ENCODE peak calls at places on chromosome 10, in six cellular contexts. One of them, this sample, is unnamed.

GRCh38 chr10:24993237-24993958 is 22.6 kb downstream of the ENKUR start:
- DNase-seq in CD8-positive, alpha-beta T cell: no peak
- DNase-seq in stimulated activated CD8-positive, alpha-beta memory T cell treated with anti-CD3 and anti-CD28 coated beads, Interleukin-7, amount 100 ng/mL, for 24 hours: no peak
- DNase-seq in substantia nigra: no peak
- DNase-seq in C1 segment of cervical spinal cord: no peak
- DNase-seq in cerebellar cortex: no peak
- DNase-seq in this sample: no peak

GRCh38 chr10:126199221-126199998 is 188.9 kb downstream of the ADAM12 start:
- DNase-seq in C1 segment of cervical spinal cord: no peak
- DNase-seq in stimulated activated CD8-positive, alpha-beta memory T cell treated with anti-CD3 and anti-CD28 coated beads, Interleukin-7, amount 100 ng/mL, for 24 hours: no peak
- DNase-seq in cerebellar cortex: no peak
- DNase-seq in CD8-positive, alpha-beta T cell: no peak
- DNase-seq in substantia nigra: no peak
- DNase-seq in this sample: no peak

GRCh38 chr10:123847686-123848432 is 43.7 kb downstream of the CPXM2 start:
- DNase-seq in substantia nigra: no peak
- DNase-seq in cerebellar cortex: no peak
- DNase-seq in CD8-positive, alpha-beta T cell: no peak
- DNase-seq in C1 segment of cervical spinal cord: no peak
- DNase-seq in stimulated activated CD8-positive, alpha-beta memory T cell treated with anti-CD3 and anti-CD28 coated beads, Interleukin-7, amount 100 ng/mL, for 24 hours: no peak
- DNase-seq in this sample: no peak

GRCh38 chr10:8088504-8088903 is 34.0 kb downstream of the GATA3 start:
- DNase-seq in stimulated activated CD8-positive, alpha-beta memory T cell treated with anti-CD3 and anti-CD28 coated beads, Interleukin-7, amount 100 ng/mL, for 24 hours: no peak
- DNase-seq in C1 segment of cervical spinal cord: no peak
- DNase-seq in substantia nigra: no peak
- DNase-seq in cerebellar cortex: no peak
- DNase-seq in CD8-positive, alpha-beta T cell: peak
- DNase-seq in this sample: no peak

GRCh38 chr10:59362991-59363390 is 642 bp upstream of the FAM13C start:
- DNase-seq in substantia nigra: no peak
- DNase-seq in stimulated activated CD8-positive, alpha-beta memory T cell treated with anti-CD3 and anti-CD28 coated beads, Interleukin-7, amount 100 ng/mL, for 24 hours: no peak
- DNase-seq in C1 segment of cervical spinal cord: peak
- DNase-seq in CD8-positive, alpha-beta T cell: no peak
- DNase-seq in cerebellar cortex: peak
- DNase-seq in this sample: peak

GRCh38 chr10:132536241-132536963 is 1.2 kb upstream of the INPP5A start:
- DNase-seq in C1 segment of cervical spinal cord: peak
- DNase-seq in CD8-positive, alpha-beta T cell: peak
- DNase-seq in stimulated activated CD8-positive, alpha-beta memory T cell treated with anti-CD3 and anti-CD28 coated beads, Interleukin-7, amount 100 ng/mL, for 24 hours: no peak
- DNase-seq in cerebellar cortex: peak
- DNase-seq in substantia nigra: no peak
- DNase-seq in this sample: no peak

GRCh38 chr10:113171662-113172061 is 221.6 kb downstream of the TCF7L2 start:
- DNase-seq in cerebellar cortex: no peak
- DNase-seq in substantia nigra: no peak
- DNase-seq in CD8-positive, alpha-beta T cell: no peak
- DNase-seq in C1 segment of cervical spinal cord: no peak
- DNase-seq in stimulated activated CD8-positive, alpha-beta memory T cell treated with anti-CD3 and anti-CD28 coated beads, Interleukin-7, amount 100 ng/mL, for 24 hours: no peak
- DNase-seq in this sample: no peak

GRCh38 chr10:78543749-78544446 is 510.2 kb downstream of the RPS24 start:
- DNase-seq in cerebellar cortex: no peak
- DNase-seq in stimulated activated CD8-positive, alpha-beta memory T cell treated with anti-CD3 and anti-CD28 coated beads, Interleukin-7, amount 100 ng/mL, for 24 hours: no peak
- DNase-seq in substantia nigra: no peak
- DNase-seq in CD8-positive, alpha-beta T cell: no peak
- DNase-seq in C1 segment of cervical spinal cord: peak
- DNase-seq in this sample: peak

GRCh38 chr10:97708976-97709745 is 4.4 kb upstream of the MARVELD1 start:
- DNase-seq in cerebellar cortex: peak
- DNase-seq in stimulated activated CD8-positive, alpha-beta memory T cell treated with anti-CD3 and anti-CD28 coated beads, Interleukin-7, amount 100 ng/mL, for 24 hours: no peak
- DNase-seq in CD8-positive, alpha-beta T cell: peak
- DNase-seq in C1 segment of cervical spinal cord: no peak
- DNase-seq in substantia nigra: peak
- DNase-seq in this sample: no peak

GRCh38 chr10:122510736-122511135 is 49.4 kb downstream of the HTRA1 start:
- DNase-seq in substantia nigra: no peak
- DNase-seq in stimulated activated CD8-positive, alpha-beta memory T cell treated with anti-CD3 and anti-CD28 coated beads, Interleukin-7, amount 100 ng/mL, for 24 hours: no peak
- DNase-seq in CD8-positive, alpha-beta T cell: no peak
- DNase-seq in C1 segment of cervical spinal cord: no peak
- DNase-seq in cerebellar cortex: no peak
- DNase-seq in this sample: no peak

GRCh38 chr10:94481410-94481809 is 64.2 kb upstream of the HELLS start:
- DNase-seq in substantia nigra: no peak
- DNase-seq in cerebellar cortex: no peak
- DNase-seq in C1 segment of cervical spinal cord: no peak
- DNase-seq in CD8-positive, alpha-beta T cell: no peak
- DNase-seq in stimulated activated CD8-positive, alpha-beta memory T cell treated with anti-CD3 and anti-CD28 coated beads, Interleukin-7, amount 100 ng/mL, for 24 hours: no peak
- DNase-seq in this sample: no peak

GRCh38 chr10:34102237-34102673 is 712.8 kb downstream of the PARD3 start:
- DNase-seq in stimulated activated CD8-positive, alpha-beta memory T cell treated with anti-CD3 and anti-CD28 coated beads, Interleukin-7, amount 100 ng/mL, for 24 hours: no peak
- DNase-seq in substantia nigra: no peak
- DNase-seq in C1 segment of cervical spinal cord: no peak
- DNase-seq in CD8-positive, alpha-beta T cell: no peak
- DNase-seq in cerebellar cortex: no peak
- DNase-seq in this sample: no peak

GRCh38 chr10:29563420-29564035 is 71.2 kb downstream of the SVIL start:
- DNase-seq in C1 segment of cervical spinal cord: no peak
- DNase-seq in CD8-positive, alpha-beta T cell: no peak
- DNase-seq in substantia nigra: no peak
- DNase-seq in stimulated activated CD8-positive, alpha-beta memory T cell treated with anti-CD3 and anti-CD28 coated beads, Interleukin-7, amount 100 ng/mL, for 24 hours: no peak
- DNase-seq in cerebellar cortex: no peak
- DNase-seq in this sample: no peak

GRCh38 chr10:52353960-52354394 is 39.9 kb downstream of the DKK1 start:
- DNase-seq in cerebellar cortex: no peak
- DNase-seq in substantia nigra: no peak
- DNase-seq in C1 segment of cervical spinal cord: no peak
- DNase-seq in CD8-positive, alpha-beta T cell: no peak
- DNase-seq in stimulated activated CD8-positive, alpha-beta memory T cell treated with anti-CD3 and anti-CD28 coated beads, Interleukin-7, amount 100 ng/mL, for 24 hours: no peak
- DNase-seq in this sample: no peak

GRCh38 chr10:52632591-52632990 is 140.0 kb downstream of the MBL2 start:
- DNase-seq in C1 segment of cervical spinal cord: no peak
- DNase-seq in stimulated activated CD8-positive, alpha-beta memory T cell treated with anti-CD3 and anti-CD28 coated beads, Interleukin-7, amount 100 ng/mL, for 24 hours: no peak
- DNase-seq in cerebellar cortex: peak
- DNase-seq in substantia nigra: no peak
- DNase-seq in CD8-positive, alpha-beta T cell: no peak
- DNase-seq in this sample: no peak

GRCh38 chr10:71547841-71548493 is 151.2 kb downstream of the CDH23 start:
- DNase-seq in cerebellar cortex: peak
- DNase-seq in stimulated activated CD8-positive, alpha-beta memory T cell treated with anti-CD3 and anti-CD28 coated beads, Interleukin-7, amount 100 ng/mL, for 24 hours: no peak
- DNase-seq in substantia nigra: no peak
- DNase-seq in C1 segment of cervical spinal cord: peak
- DNase-seq in CD8-positive, alpha-beta T cell: no peak
- DNase-seq in this sample: no peak

GRCh38 chr10:86169066-86169465 is 197.5 kb downstream of the GRID1 start:
- DNase-seq in cerebellar cortex: no peak
- DNase-seq in CD8-positive, alpha-beta T cell: no peak
- DNase-seq in C1 segment of cervical spinal cord: no peak
- DNase-seq in stimulated activated CD8-positive, alpha-beta memory T cell treated with anti-CD3 and anti-CD28 coated beads, Interleukin-7, amount 100 ng/mL, for 24 hours: no peak
- DNase-seq in substantia nigra: no peak
- DNase-seq in this sample: no peak

GRCh38 chr10:16964571-16965241 is 147.5 kb upstream of the RSU1 start:
- DNase-seq in CD8-positive, alpha-beta T cell: no peak
- DNase-seq in substantia nigra: no peak
- DNase-seq in C1 segment of cervical spinal cord: no peak
- DNase-seq in stimulated activated CD8-positive, alpha-beta memory T cell treated with anti-CD3 and anti-CD28 coated beads, Interleukin-7, amount 100 ng/mL, for 24 hours: no peak
- DNase-seq in cerebellar cortex: no peak
- DNase-seq in this sample: no peak

GRCh38 chr10:130656582-130657133 is 520.5 kb downstream of the GLRX3 start:
- DNase-seq in C1 segment of cervical spinal cord: no peak
- DNase-seq in cerebellar cortex: no peak
- DNase-seq in substantia nigra: no peak
- DNase-seq in stimulated activated CD8-positive, alpha-beta memory T cell treated with anti-CD3 and anti-CD28 coated beads, Interleukin-7, amount 100 ng/mL, for 24 hours: no peak
- DNase-seq in CD8-positive, alpha-beta T cell: no peak
- DNase-seq in this sample: no peak

GRCh38 chr10:78277734-78278404 is 244.2 kb downstream of the RPS24 start:
- DNase-seq in cerebellar cortex: peak
- DNase-seq in CD8-positive, alpha-beta T cell: no peak
- DNase-seq in substantia nigra: peak
- DNase-seq in C1 segment of cervical spinal cord: peak
- DNase-seq in stimulated activated CD8-positive, alpha-beta memory T cell treated with anti-CD3 and anti-CD28 coated beads, Interleukin-7, amount 100 ng/mL, for 24 hours: no peak
- DNase-seq in this sample: peak

GRCh38 chr10:63628526-63629362 is 107.5 kb downstream of the REEP3 start:
- DNase-seq in cerebellar cortex: peak
- DNase-seq in CD8-positive, alpha-beta T cell: no peak
- DNase-seq in stimulated activated CD8-positive, alpha-beta memory T cell treated with anti-CD3 and anti-CD28 coated beads, Interleukin-7, amount 100 ng/mL, for 24 hours: no peak
- DNase-seq in C1 segment of cervical spinal cord: peak
- DNase-seq in substantia nigra: peak
- DNase-seq in this sample: peak

GRCh38 chr10:74841265-74841973 is 15.0 kb downstream of the KAT6B start:
- DNase-seq in cerebellar cortex: no peak
- DNase-seq in C1 segment of cervical spinal cord: no peak
- DNase-seq in substantia nigra: no peak
- DNase-seq in CD8-positive, alpha-beta T cell: no peak
- DNase-seq in stimulated activated CD8-positive, alpha-beta memory T cell treated with anti-CD3 and anti-CD28 coated beads, Interleukin-7, amount 100 ng/mL, for 24 hours: no peak
- DNase-seq in this sample: no peak

GRCh38 chr10:26455567-26456315 is 17.6 kb downstream of the APBB1IP start:
- DNase-seq in cerebellar cortex: no peak
- DNase-seq in stimulated activated CD8-positive, alpha-beta memory T cell treated with anti-CD3 and anti-CD28 coated beads, Interleukin-7, amount 100 ng/mL, for 24 hours: no peak
- DNase-seq in C1 segment of cervical spinal cord: no peak
- DNase-seq in CD8-positive, alpha-beta T cell: no peak
- DNase-seq in substantia nigra: no peak
- DNase-seq in this sample: no peak

GRCh38 chr10:75994332-75995040 is 563.1 kb downstream of the LRMDA start:
- DNase-seq in C1 segment of cervical spinal cord: no peak
- DNase-seq in CD8-positive, alpha-beta T cell: no peak
- DNase-seq in stimulated activated CD8-positive, alpha-beta memory T cell treated with anti-CD3 and anti-CD28 coated beads, Interleukin-7, amount 100 ng/mL, for 24 hours: no peak
- DNase-seq in cerebellar cortex: no peak
- DNase-seq in substantia nigra: no peak
- DNase-seq in this sample: no peak

GRCh38 chr10:121722665-121723064 is 124.4 kb upstream of the FGFR2 start:
- DNase-seq in CD8-positive, alpha-beta T cell: no peak
- DNase-seq in C1 segment of cervical spinal cord: no peak
- DNase-seq in cerebellar cortex: no peak
- DNase-seq in substantia nigra: no peak
- DNase-seq in stimulated activated CD8-positive, alpha-beta memory T cell treated with anti-CD3 and anti-CD28 coated beads, Interleukin-7, amount 100 ng/mL, for 24 hours: no peak
- DNase-seq in this sample: no peak

GRCh38 chr10:5344746-5345145 is 20.0 kb upstream of the UCN3 start:
- DNase-seq in substantia nigra: no peak
- DNase-seq in stimulated activated CD8-positive, alpha-beta memory T cell treated with anti-CD3 and anti-CD28 coated beads, Interleukin-7, amount 100 ng/mL, for 24 hours: no peak
- DNase-seq in CD8-positive, alpha-beta T cell: no peak
- DNase-seq in C1 segment of cervical spinal cord: no peak
- DNase-seq in cerebellar cortex: no peak
- DNase-seq in this sample: no peak

GRCh38 chr10:75018873-75019272 is 92.6 kb upstream of the SAMD8 start:
- DNase-seq in stimulated activated CD8-positive, alpha-beta memory T cell treated with anti-CD3 and anti-CD28 coated beads, Interleukin-7, amount 100 ng/mL, for 24 hours: no peak
- DNase-seq in C1 segment of cervical spinal cord: peak
- DNase-seq in cerebellar cortex: peak
- DNase-seq in CD8-positive, alpha-beta T cell: no peak
- DNase-seq in substantia nigra: no peak
- DNase-seq in this sample: no peak

GRCh38 chr10:69801434-69802315 is at the start of gene COL13A1:
- DNase-seq in C1 segment of cervical spinal cord: no peak
- DNase-seq in substantia nigra: no peak
- DNase-seq in CD8-positive, alpha-beta T cell: no peak
- DNase-seq in cerebellar cortex: no peak
- DNase-seq in stimulated activated CD8-positive, alpha-beta memory T cell treated with anti-CD3 and anti-CD28 coated beads, Interleukin-7, amount 100 ng/mL, for 24 hours: no peak
- DNase-seq in this sample: no peak

GRCh38 chr10:32141018-32141807 is 85.0 kb upstream of the KIF5B start:
- DNase-seq in stimulated activated CD8-positive, alpha-beta memory T cell treated with anti-CD3 and anti-CD28 coated beads, Interleukin-7, amount 100 ng/mL, for 24 hours: no peak
- DNase-seq in substantia nigra: no peak
- DNase-seq in C1 segment of cervical spinal cord: no peak
- DNase-seq in CD8-positive, alpha-beta T cell: no peak
- DNase-seq in cerebellar cortex: no peak
- DNase-seq in this sample: no peak

GRCh38 chr10:99676435-99676834 is 17.1 kb downstream of the ENTPD7 start:
- DNase-seq in C1 segment of cervical spinal cord: no peak
- DNase-seq in stimulated activated CD8-positive, alpha-beta memory T cell treated with anti-CD3 and anti-CD28 coated beads, Interleukin-7, amount 100 ng/mL, for 24 hours: no peak
- DNase-seq in substantia nigra: no peak
- DNase-seq in CD8-positive, alpha-beta T cell: no peak
- DNase-seq in cerebellar cortex: no peak
- DNase-seq in this sample: no peak

GRCh38 chr10:91198781-91199180 is 21.7 kb upstream of the PCGF5 start:
- DNase-seq in C1 segment of cervical spinal cord: peak
- DNase-seq in substantia nigra: no peak
- DNase-seq in stimulated activated CD8-positive, alpha-beta memory T cell treated with anti-CD3 and anti-CD28 coated beads, Interleukin-7, amount 100 ng/mL, for 24 hours: no peak
- DNase-seq in CD8-positive, alpha-beta T cell: no peak
- DNase-seq in cerebellar cortex: no peak
- DNase-seq in this sample: no peak

GRCh38 chr10:784759-785538 is 95.5 kb upstream of the DIP2C start:
- DNase-seq in cerebellar cortex: peak
- DNase-seq in substantia nigra: peak
- DNase-seq in stimulated activated CD8-positive, alpha-beta memory T cell treated with anti-CD3 and anti-CD28 coated beads, Interleukin-7, amount 100 ng/mL, for 24 hours: peak
- DNase-seq in C1 segment of cervical spinal cord: peak
- DNase-seq in CD8-positive, alpha-beta T cell: no peak
- DNase-seq in this sample: peak

GRCh38 chr10:7308826-7309225 is 102.0 kb downstream of the SFMBT2 start:
- DNase-seq in cerebellar cortex: no peak
- DNase-seq in stimulated activated CD8-positive, alpha-beta memory T cell treated with anti-CD3 and anti-CD28 coated beads, Interleukin-7, amount 100 ng/mL, for 24 hours: no peak
- DNase-seq in C1 segment of cervical spinal cord: no peak
- DNase-seq in CD8-positive, alpha-beta T cell: no peak
- DNase-seq in substantia nigra: no peak
- DNase-seq in this sample: no peak

GRCh38 chr10:792792-793100 is 103.3 kb upstream of the DIP2C start:
- DNase-seq in CD8-positive, alpha-beta T cell: no peak
- DNase-seq in substantia nigra: no peak
- DNase-seq in cerebellar cortex: no peak
- DNase-seq in C1 segment of cervical spinal cord: no peak
- DNase-seq in stimulated activated CD8-positive, alpha-beta memory T cell treated with anti-CD3 and anti-CD28 coated beads, Interleukin-7, amount 100 ng/mL, for 24 hours: no peak
- DNase-seq in this sample: no peak

GRCh38 chr10:97434055-97434454 is 8.1 kb downstream of the PGAM1 start:
- DNase-seq in stimulated activated CD8-positive, alpha-beta memory T cell treated with anti-CD3 and anti-CD28 coated beads, Interleukin-7, amount 100 ng/mL, for 24 hours: no peak
- DNase-seq in substantia nigra: no peak
- DNase-seq in CD8-positive, alpha-beta T cell: no peak
- DNase-seq in C1 segment of cervical spinal cord: no peak
- DNase-seq in cerebellar cortex: no peak
- DNase-seq in this sample: no peak

GRCh38 chr10:70142555-70142954 is 3.9 kb downstream of the TYSND1 start:
- DNase-seq in CD8-positive, alpha-beta T cell: no peak
- DNase-seq in C1 segment of cervical spinal cord: no peak
- DNase-seq in cerebellar cortex: no peak
- DNase-seq in substantia nigra: no peak
- DNase-seq in stimulated activated CD8-positive, alpha-beta memory T cell treated with anti-CD3 and anti-CD28 coated beads, Interleukin-7, amount 100 ng/mL, for 24 hours: no peak
- DNase-seq in this sample: no peak